ENCODE peak calls at places on chromosomes 12 and 14, in nine cellular contexts. One of them, this sample, is unnamed.

GRCh38 chr14:102930138-102930752 is 7.8 kb downstream of the AMN start:
- DNase-seq in ascending aorta: no peak
- DNase-seq in activated CD8-positive, alpha-beta memory T cell treated with anti-CD3 and anti-CD28 coated beads for 48 hours: no peak
- DNase-seq in astrocyte of the spinal cord: no peak
- DNase-seq in PC-3: no peak
- DNase-seq in amniotic stem cell: no peak
- DNase-seq in activated naive CD4-positive, alpha-beta T cell treated with anti-CD3 and anti-CD28 coated beads for 36 hours: no peak
- DNase-seq in glomerular endothelial cell: no peak
- DNase-seq in NCI-H510A treated with DMSO at 0.1 percent for 48 hours: no peak
- DNase-seq in this sample: peak

GRCh38 chr12:132138941-132139871 is 4.9 kb downstream of the DDX51 start:
- DNase-seq in ascending aorta: no peak
- DNase-seq in activated CD8-positive, alpha-beta memory T cell treated with anti-CD3 and anti-CD28 coated beads for 48 hours: no peak
- DNase-seq in astrocyte of the spinal cord: no peak
- DNase-seq in PC-3: no peak
- DNase-seq in amniotic stem cell: no peak
- DNase-seq in activated naive CD4-positive, alpha-beta T cell treated with anti-CD3 and anti-CD28 coated beads for 36 hours: no peak
- DNase-seq in glomerular endothelial cell: no peak
- DNase-seq in NCI-H510A treated with DMSO at 0.1 percent for 48 hours: no peak
- DNase-seq in this sample: peak

GRCh38 chr14:36582011-36582873 is at the start of gene NKX2-8:
- DNase-seq in ascending aorta: no peak
- DNase-seq in activated CD8-positive, alpha-beta memory T cell treated with anti-CD3 and anti-CD28 coated beads for 48 hours: no peak
- DNase-seq in astrocyte of the spinal cord: no peak
- DNase-seq in PC-3: no peak
- DNase-seq in amniotic stem cell: no peak
- DNase-seq in activated naive CD4-positive, alpha-beta T cell treated with anti-CD3 and anti-CD28 coated beads for 36 hours: no peak
- DNase-seq in glomerular endothelial cell: no peak
- DNase-seq in NCI-H510A treated with DMSO at 0.1 percent for 48 hours: peak
- DNase-seq in this sample: no peak

GRCh38 chr12:958449-959123 is 9.1 kb upstream of the RAD52 start:
- DNase-seq in ascending aorta: no peak
- DNase-seq in activated CD8-positive, alpha-beta memory T cell treated with anti-CD3 and anti-CD28 coated beads for 48 hours: no peak
- DNase-seq in astrocyte of the spinal cord: peak
- DNase-seq in PC-3: peak
- DNase-seq in amniotic stem cell: no peak
- DNase-seq in activated naive CD4-positive, alpha-beta T cell treated with anti-CD3 and anti-CD28 coated beads for 36 hours: no peak
- DNase-seq in glomerular endothelial cell: peak
- DNase-seq in NCI-H510A treated with DMSO at 0.1 percent for 48 hours: no peak
- DNase-seq in this sample: no peak

GRCh38 chr12:3020399-3020798 is 56.8 kb upstream of the TSPAN9 start:
- DNase-seq in ascending aorta: no peak
- DNase-seq in activated CD8-positive, alpha-beta memory T cell treated with anti-CD3 and anti-CD28 coated beads for 48 hours: no peak
- DNase-seq in astrocyte of the spinal cord: no peak
- DNase-seq in PC-3: no peak
- DNase-seq in amniotic stem cell: no peak
- DNase-seq in activated naive CD4-positive, alpha-beta T cell treated with anti-CD3 and anti-CD28 coated beads for 36 hours: no peak
- DNase-seq in glomerular endothelial cell: no peak
- DNase-seq in NCI-H510A treated with DMSO at 0.1 percent for 48 hours: no peak
- DNase-seq in this sample: no peak

GRCh38 chr12:13044002-13044858 is at the start of gene FAM234B:
- DNase-seq in ascending aorta: peak
- DNase-seq in activated CD8-positive, alpha-beta memory T cell treated with anti-CD3 and anti-CD28 coated beads for 48 hours: peak
- DNase-seq in astrocyte of the spinal cord: peak
- DNase-seq in PC-3: peak
- DNase-seq in amniotic stem cell: peak
- DNase-seq in activated naive CD4-positive, alpha-beta T cell treated with anti-CD3 and anti-CD28 coated beads for 36 hours: peak
- DNase-seq in glomerular endothelial cell: no peak
- DNase-seq in NCI-H510A treated with DMSO at 0.1 percent for 48 hours: peak
- DNase-seq in this sample: peak

GRCh38 chr14:94543450-94544123 is 17.7 kb upstream of the SERPINA4 start:
- DNase-seq in ascending aorta: peak
- DNase-seq in activated CD8-positive, alpha-beta memory T cell treated with anti-CD3 and anti-CD28 coated beads for 48 hours: no peak
- DNase-seq in astrocyte of the spinal cord: peak
- DNase-seq in PC-3: no peak
- DNase-seq in amniotic stem cell: no peak
- DNase-seq in activated naive CD4-positive, alpha-beta T cell treated with anti-CD3 and anti-CD28 coated beads for 36 hours: no peak
- DNase-seq in glomerular endothelial cell: no peak
- DNase-seq in NCI-H510A treated with DMSO at 0.1 percent for 48 hours: no peak
- DNase-seq in this sample: no peak

GRCh38 chr14:31291210-31291609 is 83.6 kb upstream of the HECTD1 start:
- DNase-seq in ascending aorta: no peak
- DNase-seq in activated CD8-positive, alpha-beta memory T cell treated with anti-CD3 and anti-CD28 coated beads for 48 hours: no peak
- DNase-seq in astrocyte of the spinal cord: peak
- DNase-seq in PC-3: no peak
- DNase-seq in amniotic stem cell: no peak
- DNase-seq in activated naive CD4-positive, alpha-beta T cell treated with anti-CD3 and anti-CD28 coated beads for 36 hours: no peak
- DNase-seq in glomerular endothelial cell: no peak
- DNase-seq in NCI-H510A treated with DMSO at 0.1 percent for 48 hours: no peak
- DNase-seq in this sample: no peak

GRCh38 chr14:20429801-20430669 is 5.9 kb downstream of the KLHL33 start:
- DNase-seq in ascending aorta: no peak
- DNase-seq in activated CD8-positive, alpha-beta memory T cell treated with anti-CD3 and anti-CD28 coated beads for 48 hours: no peak
- DNase-seq in astrocyte of the spinal cord: no peak
- DNase-seq in PC-3: no peak
- DNase-seq in amniotic stem cell: no peak
- DNase-seq in activated naive CD4-positive, alpha-beta T cell treated with anti-CD3 and anti-CD28 coated beads for 36 hours: no peak
- DNase-seq in glomerular endothelial cell: no peak
- DNase-seq in NCI-H510A treated with DMSO at 0.1 percent for 48 hours: no peak
- DNase-seq in this sample: no peak

GRCh38 chr12:17992002-17992656 is 97.9 kb downstream of the RERGL start:
- DNase-seq in ascending aorta: no peak
- DNase-seq in activated CD8-positive, alpha-beta memory T cell treated with anti-CD3 and anti-CD28 coated beads for 48 hours: no peak
- DNase-seq in astrocyte of the spinal cord: peak
- DNase-seq in PC-3: peak
- DNase-seq in amniotic stem cell: peak
- DNase-seq in activated naive CD4-positive, alpha-beta T cell treated with anti-CD3 and anti-CD28 coated beads for 36 hours: peak
- DNase-seq in glomerular endothelial cell: peak
- DNase-seq in NCI-H510A treated with DMSO at 0.1 percent for 48 hours: peak
- DNase-seq in this sample: peak

GRCh38 chr12:64193045-64193444 is 29.1 kb downstream of the KICS2 start:
- DNase-seq in ascending aorta: no peak
- DNase-seq in activated CD8-positive, alpha-beta memory T cell treated with anti-CD3 and anti-CD28 coated beads for 48 hours: no peak
- DNase-seq in astrocyte of the spinal cord: no peak
- DNase-seq in PC-3: no peak
- DNase-seq in amniotic stem cell: no peak
- DNase-seq in activated naive CD4-positive, alpha-beta T cell treated with anti-CD3 and anti-CD28 coated beads for 36 hours: no peak
- DNase-seq in glomerular endothelial cell: no peak
- DNase-seq in NCI-H510A treated with DMSO at 0.1 percent for 48 hours: no peak
- DNase-seq in this sample: no peak

GRCh38 chr12:120175062-120175461 is 19.5 kb downstream of the GCN1 start:
- DNase-seq in ascending aorta: no peak
- DNase-seq in activated CD8-positive, alpha-beta memory T cell treated with anti-CD3 and anti-CD28 coated beads for 48 hours: no peak
- DNase-seq in astrocyte of the spinal cord: no peak
- DNase-seq in PC-3: no peak
- DNase-seq in amniotic stem cell: no peak
- DNase-seq in activated naive CD4-positive, alpha-beta T cell treated with anti-CD3 and anti-CD28 coated beads for 36 hours: no peak
- DNase-seq in glomerular endothelial cell: no peak
- DNase-seq in NCI-H510A treated with DMSO at 0.1 percent for 48 hours: no peak
- DNase-seq in this sample: no peak

GRCh38 chr14:105865266-105865903 is 339.0 kb downstream of the TMEM121 start:
- DNase-seq in ascending aorta: peak
- DNase-seq in activated CD8-positive, alpha-beta memory T cell treated with anti-CD3 and anti-CD28 coated beads for 48 hours: no peak
- DNase-seq in astrocyte of the spinal cord: no peak
- DNase-seq in PC-3: no peak
- DNase-seq in amniotic stem cell: no peak
- DNase-seq in activated naive CD4-positive, alpha-beta T cell treated with anti-CD3 and anti-CD28 coated beads for 36 hours: peak
- DNase-seq in glomerular endothelial cell: no peak
- DNase-seq in NCI-H510A treated with DMSO at 0.1 percent for 48 hours: no peak
- DNase-seq in this sample: no peak

GRCh38 chr14:99792551-99793212 is 531 bp upstream of the EML1 start:
- DNase-seq in ascending aorta: no peak
- DNase-seq in activated CD8-positive, alpha-beta memory T cell treated with anti-CD3 and anti-CD28 coated beads for 48 hours: no peak
- DNase-seq in astrocyte of the spinal cord: peak
- DNase-seq in PC-3: no peak
- DNase-seq in amniotic stem cell: no peak
- DNase-seq in activated naive CD4-positive, alpha-beta T cell treated with anti-CD3 and anti-CD28 coated beads for 36 hours: no peak
- DNase-seq in glomerular endothelial cell: no peak
- DNase-seq in NCI-H510A treated with DMSO at 0.1 percent for 48 hours: peak
- DNase-seq in this sample: no peak

GRCh38 chr12:121467638-121468403 is 67.9 kb downstream of the RNF34 start:
- DNase-seq in ascending aorta: no peak
- DNase-seq in activated CD8-positive, alpha-beta memory T cell treated with anti-CD3 and anti-CD28 coated beads for 48 hours: no peak
- DNase-seq in astrocyte of the spinal cord: peak
- DNase-seq in PC-3: no peak
- DNase-seq in amniotic stem cell: no peak
- DNase-seq in activated naive CD4-positive, alpha-beta T cell treated with anti-CD3 and anti-CD28 coated beads for 36 hours: no peak
- DNase-seq in glomerular endothelial cell: no peak
- DNase-seq in NCI-H510A treated with DMSO at 0.1 percent for 48 hours: peak
- DNase-seq in this sample: no peak

GRCh38 chr12:39199371-39199770 is 243.5 kb downstream of the KIF21A start:
- DNase-seq in ascending aorta: no peak
- DNase-seq in activated CD8-positive, alpha-beta memory T cell treated with anti-CD3 and anti-CD28 coated beads for 48 hours: no peak
- DNase-seq in astrocyte of the spinal cord: peak
- DNase-seq in PC-3: no peak
- DNase-seq in amniotic stem cell: no peak
- DNase-seq in activated naive CD4-positive, alpha-beta T cell treated with anti-CD3 and anti-CD28 coated beads for 36 hours: no peak
- DNase-seq in glomerular endothelial cell: peak
- DNase-seq in NCI-H510A treated with DMSO at 0.1 percent for 48 hours: no peak
- DNase-seq in this sample: peak

GRCh38 chr12:94280063-94280462 is 131.7 kb downstream of the PLXNC1 start:
- DNase-seq in ascending aorta: no peak
- DNase-seq in activated CD8-positive, alpha-beta memory T cell treated with anti-CD3 and anti-CD28 coated beads for 48 hours: no peak
- DNase-seq in astrocyte of the spinal cord: no peak
- DNase-seq in PC-3: no peak
- DNase-seq in amniotic stem cell: no peak
- DNase-seq in activated naive CD4-positive, alpha-beta T cell treated with anti-CD3 and anti-CD28 coated beads for 36 hours: no peak
- DNase-seq in glomerular endothelial cell: no peak
- DNase-seq in NCI-H510A treated with DMSO at 0.1 percent for 48 hours: no peak
- DNase-seq in this sample: no peak

GRCh38 chr12:130288201-130288600 is 49.5 kb upstream of the PIWIL1 start:
- DNase-seq in ascending aorta: no peak
- DNase-seq in activated CD8-positive, alpha-beta memory T cell treated with anti-CD3 and anti-CD28 coated beads for 48 hours: no peak
- DNase-seq in astrocyte of the spinal cord: no peak
- DNase-seq in PC-3: no peak
- DNase-seq in amniotic stem cell: no peak
- DNase-seq in activated naive CD4-positive, alpha-beta T cell treated with anti-CD3 and anti-CD28 coated beads for 36 hours: no peak
- DNase-seq in glomerular endothelial cell: no peak
- DNase-seq in NCI-H510A treated with DMSO at 0.1 percent for 48 hours: no peak
- DNase-seq in this sample: no peak

GRCh38 chr14:75141967-75142366 is 15.1 kb upstream of the NEK9 start:
- DNase-seq in ascending aorta: no peak
- DNase-seq in activated CD8-positive, alpha-beta memory T cell treated with anti-CD3 and anti-CD28 coated beads for 48 hours: no peak
- DNase-seq in astrocyte of the spinal cord: peak
- DNase-seq in PC-3: peak
- DNase-seq in amniotic stem cell: no peak
- DNase-seq in activated naive CD4-positive, alpha-beta T cell treated with anti-CD3 and anti-CD28 coated beads for 36 hours: peak
- DNase-seq in glomerular endothelial cell: no peak
- DNase-seq in NCI-H510A treated with DMSO at 0.1 percent for 48 hours: no peak
- DNase-seq in this sample: peak

GRCh38 chr14:83707056-83707455 is 1822.9 kb upstream of the FLRT2 start:
- DNase-seq in ascending aorta: no peak
- DNase-seq in activated CD8-positive, alpha-beta memory T cell treated with anti-CD3 and anti-CD28 coated beads for 48 hours: no peak
- DNase-seq in astrocyte of the spinal cord: no peak
- DNase-seq in PC-3: peak
- DNase-seq in amniotic stem cell: no peak
- DNase-seq in activated naive CD4-positive, alpha-beta T cell treated with anti-CD3 and anti-CD28 coated beads for 36 hours: no peak
- DNase-seq in glomerular endothelial cell: peak
- DNase-seq in NCI-H510A treated with DMSO at 0.1 percent for 48 hours: no peak
- DNase-seq in this sample: no peak

GRCh38 chr12:93048646-93049045 is 119.6 kb upstream of the EEA1 start:
- DNase-seq in ascending aorta: no peak
- DNase-seq in activated CD8-positive, alpha-beta memory T cell treated with anti-CD3 and anti-CD28 coated beads for 48 hours: no peak
- DNase-seq in astrocyte of the spinal cord: no peak
- DNase-seq in PC-3: no peak
- DNase-seq in amniotic stem cell: no peak
- DNase-seq in activated naive CD4-positive, alpha-beta T cell treated with anti-CD3 and anti-CD28 coated beads for 36 hours: no peak
- DNase-seq in glomerular endothelial cell: no peak
- DNase-seq in NCI-H510A treated with DMSO at 0.1 percent for 48 hours: no peak
- DNase-seq in this sample: no peak

GRCh38 chr12:111766608-111767361 is at the start of gene ALDH2:
- DNase-seq in ascending aorta: peak
- DNase-seq in activated CD8-positive, alpha-beta memory T cell treated with anti-CD3 and anti-CD28 coated beads for 48 hours: no peak
- DNase-seq in astrocyte of the spinal cord: peak
- DNase-seq in PC-3: no peak
- DNase-seq in amniotic stem cell: no peak
- DNase-seq in activated naive CD4-positive, alpha-beta T cell treated with anti-CD3 and anti-CD28 coated beads for 36 hours: peak
- DNase-seq in glomerular endothelial cell: no peak
- DNase-seq in NCI-H510A treated with DMSO at 0.1 percent for 48 hours: peak
- DNase-seq in this sample: peak

GRCh38 chr12:6204533-6205143 is 4.4 kb downstream of the CD9 start:
- DNase-seq in ascending aorta: no peak
- DNase-seq in activated CD8-positive, alpha-beta memory T cell treated with anti-CD3 and anti-CD28 coated beads for 48 hours: no peak
- DNase-seq in astrocyte of the spinal cord: no peak
- DNase-seq in PC-3: no peak
- DNase-seq in amniotic stem cell: no peak
- DNase-seq in activated naive CD4-positive, alpha-beta T cell treated with anti-CD3 and anti-CD28 coated beads for 36 hours: no peak
- DNase-seq in glomerular endothelial cell: no peak
- DNase-seq in NCI-H510A treated with DMSO at 0.1 percent for 48 hours: no peak
- DNase-seq in this sample: no peak

GRCh38 chr12:66693901-66694513 is 15.1 kb upstream of the GRIP1 start:
- DNase-seq in ascending aorta: no peak
- DNase-seq in activated CD8-positive, alpha-beta memory T cell treated with anti-CD3 and anti-CD28 coated beads for 48 hours: no peak
- DNase-seq in astrocyte of the spinal cord: peak
- DNase-seq in PC-3: peak
- DNase-seq in amniotic stem cell: peak
- DNase-seq in activated naive CD4-positive, alpha-beta T cell treated with anti-CD3 and anti-CD28 coated beads for 36 hours: peak
- DNase-seq in glomerular endothelial cell: peak
- DNase-seq in NCI-H510A treated with DMSO at 0.1 percent for 48 hours: peak
- DNase-seq in this sample: peak

GRCh38 chr12:69091447-69092022 is 147.8 kb upstream of the CPSF6 start:
- DNase-seq in ascending aorta: no peak
- DNase-seq in activated CD8-positive, alpha-beta memory T cell treated with anti-CD3 and anti-CD28 coated beads for 48 hours: no peak
- DNase-seq in astrocyte of the spinal cord: no peak
- DNase-seq in PC-3: no peak
- DNase-seq in amniotic stem cell: no peak
- DNase-seq in activated naive CD4-positive, alpha-beta T cell treated with anti-CD3 and anti-CD28 coated beads for 36 hours: no peak
- DNase-seq in glomerular endothelial cell: no peak
- DNase-seq in NCI-H510A treated with DMSO at 0.1 percent for 48 hours: no peak
- DNase-seq in this sample: no peak

GRCh38 chr12:131901431-131902331 is 7.3 kb downstream of the ULK1 start:
- DNase-seq in ascending aorta: no peak
- DNase-seq in activated CD8-positive, alpha-beta memory T cell treated with anti-CD3 and anti-CD28 coated beads for 48 hours: no peak
- DNase-seq in astrocyte of the spinal cord: no peak
- DNase-seq in PC-3: no peak
- DNase-seq in amniotic stem cell: no peak
- DNase-seq in activated naive CD4-positive, alpha-beta T cell treated with anti-CD3 and anti-CD28 coated beads for 36 hours: no peak
- DNase-seq in glomerular endothelial cell: no peak
- DNase-seq in NCI-H510A treated with DMSO at 0.1 percent for 48 hours: no peak
- DNase-seq in this sample: no peak

This sample was measured in D341Med.